ENCODE peak calls at places on chromosomes 3 and 15, in four cellular contexts. T is stimulated activated CD4-positive, alpha-beta T cell treated with anti-CD3 and anti-CD28 coated beads, Interleukin-12 subunit alpha, Interleukin-12 subunit beta, amount 100 ng/mL, for 4 hours; E is SK-N-DZ; P is NCI-H774. U is an unnamed sample.

GRCh38 chr3:173214576-173214975 is 73.5 kb upstream of the SPATA16 start:
- DNase-seq in T (no peak), E (no peak), P (no peak), U (peak)

GRCh38 chr3:42852443-42852842 is 23.2 kb downstream of the CYP8B1 start:
- DNase-seq in T (no peak), E (no peak), P (no peak), U (no peak)

GRCh38 chr3:60010778-60011177 is 961.0 kb upstream of the CFAP20DC start:
- DNase-seq in T (peak), E (no peak), P (no peak), U (no peak)

GRCh38 chr3:79543618-79544017 is 224.2 kb downstream of the ROBO1 start:
- DNase-seq in T (no peak), E (no peak), P (no peak), U (no peak)

GRCh38 chr15:71807125-71807629 is 3.2 kb upstream of the NR2E3 start:
- DNase-seq in T (no peak), E (no peak), P (no peak), U (no peak)

GRCh38 chr3:27165348-27165747 is 203.8 kb downstream of the NEK10 start:
- DNase-seq in T (no peak), E (no peak), P (no peak), U (no peak)

GRCh38 chr3:88149146-88149515 is 628 bp upstream of the C3orf38 start:
- DNase-seq in T (peak), E (no peak), P (no peak), U (peak)

GRCh38 chr15:77898811-77899730 is 178.4 kb downstream of the TBC1D2B start:
- DNase-seq in T (no peak), E (no peak), P (no peak), U (no peak)

GRCh38 chr3:174169736-174170135 is 689.4 kb upstream of the NAALADL2 start:
- DNase-seq in T (no peak), E (no peak), P (no peak), U (no peak)

GRCh38 chr3:167851171-167851570 is 115.7 kb downstream of the SERPINI1 start:
- DNase-seq in T (no peak), E (no peak), P (no peak), U (no peak)

GRCh38 chr15:89725064-89725463 is 26.0 kb downstream of the MESP1 start:
- DNase-seq in T (no peak), E (no peak), P (no peak), U (no peak)

GRCh38 chr3:62833538-62833937 is 41.7 kb downstream of the CADPS start:
- DNase-seq in T (no peak), E (no peak), P (no peak), U (no peak)

GRCh38 chr3:11624704-11625375 is 18.9 kb downstream of the VGLL4 start:
- DNase-seq in T (no peak), E (no peak), P (no peak), U (no peak)

GRCh38 chr3:39809995-39810595 is 686 bp downstream of the MYRIP start:
- DNase-seq in T (no peak), E (no peak), P (no peak), U (no peak)

GRCh38 chr3:77051927-77052542 is 12.1 kb downstream of the ROBO2 start:
- DNase-seq in T (no peak), E (no peak), P (no peak), U (no peak)

GRCh38 chr15:32849769-32850668 is 132.2 kb downstream of the GREM1 start:
- DNase-seq in T (no peak), E (no peak), P (no peak), U (no peak)

GRCh38 chr15:43517354-43518072 is at the start of gene MAP1A:
- DNase-seq in T (no peak), E (peak), P (no peak), U (peak)

GRCh38 chr3:101778385-101779046 is 495 bp upstream of the NXPE3 start:
- DNase-seq in T (no peak), E (peak), P (no peak), U (no peak)

GRCh38 chr3:64687781-64688515 is at the start of gene ADAMTS9:
- DNase-seq in T (no peak), E (peak), P (no peak), U (no peak)

GRCh38 chr3:44906997-44907396 is 32.6 kb downstream of the TGM4 start:
- DNase-seq in T (no peak), E (no peak), P (no peak), U (no peak)

GRCh38 chr15:44667039-44667360 is 3.5 kb upstream of the SPG11 start:
- DNase-seq in T (no peak), E (no peak), P (no peak), U (no peak)